ENCODE peak calls at places on chromosomes 6 and 20, in four cellular contexts. P is A549, K is vagina, D is heart right ventricle. Z is an unnamed sample.

GRCh38 chr6:116404706-116405105 is 34.0 kb downstream of the DSE start:
- DNase-seq in P (no peak), D (no peak), K (no peak), Z (no peak)

GRCh38 chr6:4912559-4912958 is 91.3 kb downstream of the RPP40 start:
- DNase-seq in P (no peak), K (no peak), D (no peak), Z (no peak)

GRCh38 chr20:31551581-31552081 is 37.4 kb downstream of the HM13 start:
- DNase-seq in K (no peak), D (no peak), P (no peak), Z (no peak)

GRCh38 chr6:170036916-170037315 is 254.0 kb downstream of the DLL1 start:
- DNase-seq in K (no peak), P (no peak), D (no peak), Z (no peak)

GRCh38 chr6:24255676-24256075 is 102.2 kb downstream of the DCDC2 start:
- DNase-seq in D (no peak), P (no peak), K (no peak), Z (no peak)

GRCh38 chr6:106223300-106223930 is 102.1 kb downstream of the ATG5 start:
- DNase-seq in K (no peak), D (peak; percentile 66), P (peak; percentile 76), Z (peak; percentile 29)

GRCh38 chr6:99093781-99094180 is 146.0 kb upstream of the FBXL4 start:
- DNase-seq in K (no peak), D (no peak), P (no peak), Z (no peak)

GRCh38 chr20:52569201-52569600 is 377.6 kb upstream of the ZFP64 start:
- DNase-seq in P (no peak), K (no peak), D (no peak), Z (no peak)

GRCh38 chr6:136037885-136038460 is 186.5 kb downstream of the PDE7B start:
- DNase-seq in P (no peak), D (peak; percentile 25), K (no peak), Z (no peak)

GRCh38 chr6:39361657-39362486 is 39.4 kb upstream of the KCNK16 start:
- DNase-seq in P (peak; percentile 51), K (no peak), D (peak; percentile 56), Z (peak; percentile 64)

GRCh38 chr6:156789081-156789943 is 12.1 kb downstream of the ARID1B start:
- DNase-seq in K (no peak), D (no peak), P (no peak), Z (no peak)

GRCh38 chr20:58131111-58131510 is 97.3 kb downstream of the ANKRD60 start:
- DNase-seq in K (no peak), P (no peak), D (peak; percentile 14), Z (no peak)

GRCh38 chr20:58129736-58130135 is 98.7 kb downstream of the ANKRD60 start:
- DNase-seq in P (no peak), D (no peak), K (no peak), Z (no peak)

GRCh38 chr20:58128635-58129625 is 99.5 kb downstream of the ANKRD60 start:
- DNase-seq in D (no peak), P (no peak), K (peak; percentile 85), Z (no peak)

GRCh38 chr20:58130574-58130973 is 97.9 kb downstream of the ANKRD60 start:
- DNase-seq in D (no peak), K (peak; percentile 90), P (no peak), Z (no peak)

GRCh38 chr20:58130156-58130555 is 98.3 kb downstream of the ANKRD60 start:
- DNase-seq in P (no peak), K (peak; percentile 81), D (no peak), Z (no peak)
- H3K27ac ChIP-seq in P (no peak overlapping the region), K (no peak overlapping the region), D (no peak overlapping the region), Z (no peak overlapping the region)

DNA sequence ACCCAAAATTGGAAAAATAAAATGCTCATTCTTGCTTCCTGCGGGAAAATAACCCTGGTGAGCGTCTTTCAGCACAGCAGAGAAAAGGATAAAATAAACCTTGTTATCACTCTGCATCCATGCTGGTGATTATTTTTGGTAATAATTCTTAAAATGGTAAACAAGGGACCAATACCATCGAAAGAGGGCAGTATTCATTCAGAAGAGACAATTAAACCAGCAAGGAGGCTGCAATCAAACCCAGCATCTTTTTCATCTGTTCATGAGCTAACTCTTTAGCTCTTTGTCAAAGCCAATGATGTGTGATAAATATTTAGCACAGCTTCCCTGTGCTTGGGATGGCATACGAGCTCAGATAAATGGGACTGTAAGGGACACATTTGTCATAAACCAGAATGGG is 34.3 kb downstream of the CDH26 start:
- DNase-seq in P (no peak), D (no peak), K (no peak), Z (peak; percentile 44)
- TF ChIP-seq CTCF in P (peak; percentile 19), D (no peak), K (no peak), Z (no peak)

DNA sequence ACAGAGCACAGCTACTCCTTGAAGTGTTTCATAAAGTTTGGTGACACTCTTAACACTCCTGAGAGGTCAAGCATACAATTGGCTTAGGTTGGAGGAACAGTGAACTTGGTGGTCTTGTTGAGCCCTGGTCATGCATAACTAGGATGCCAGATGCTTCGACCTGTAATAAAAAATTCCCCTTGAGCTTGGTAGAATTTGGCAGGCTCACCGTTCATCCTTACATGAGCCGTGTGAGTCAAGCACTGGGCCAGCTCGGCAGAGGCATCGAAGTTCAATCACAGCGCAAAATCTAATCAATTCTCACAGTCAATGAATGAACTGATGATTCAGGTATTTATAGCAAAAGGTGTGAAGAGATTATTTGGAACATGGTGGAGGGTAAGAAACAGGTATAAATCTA is 33.7 kb downstream of the CYP24A1 start:
- DNase-seq in K (no peak), P (no peak), D (no peak), Z (no peak)
- H3K27ac ChIP-seq in K (no peak overlapping the region), P (peak overlapping the region; percentile 75), D (no peak overlapping the region), Z (peak overlapping the region; percentile 56)

DNA sequence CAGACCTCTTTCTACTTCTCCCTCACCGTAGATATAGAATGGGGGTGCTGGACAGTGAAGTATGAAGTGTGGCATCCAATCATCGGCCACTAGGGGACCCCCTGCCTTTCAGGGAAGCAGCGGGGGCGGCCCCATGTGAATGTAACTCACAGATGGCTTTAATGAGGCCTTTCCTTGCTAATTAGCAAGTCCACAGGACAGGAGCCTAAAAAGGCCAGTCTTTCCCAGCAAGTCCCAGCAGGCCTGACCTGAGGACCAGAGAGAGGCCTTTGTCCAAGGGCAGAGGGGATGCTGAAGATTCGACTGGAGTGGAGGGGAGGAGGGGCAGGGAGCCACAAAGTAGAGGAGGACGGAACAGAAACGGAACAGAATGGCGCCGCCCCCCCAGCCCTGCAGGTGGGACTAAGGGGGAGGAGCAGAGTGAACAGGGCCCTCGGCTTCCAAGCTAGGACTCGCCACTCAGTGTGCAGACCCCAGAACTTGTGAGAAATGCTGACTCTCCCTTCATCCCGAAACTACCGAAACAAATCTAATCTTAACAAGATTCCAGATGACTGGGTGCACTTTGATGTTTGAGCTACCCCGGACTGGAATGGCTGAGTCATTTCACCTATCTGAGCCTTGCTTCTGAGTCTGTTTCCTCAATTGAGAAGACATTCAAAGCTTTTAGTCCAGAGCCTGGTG is 5.8 kb downstream of the C6orf132 start:
- DNase-seq in K (no peak), D (no peak), P (peak; percentile 62), Z (peak; percentile 88)
- TF ChIP-seq CTCF in K (no peak), D (no peak), P (peak; percentile 28), Z (no peak)

GRCh38 chr20:33531047-33531877 is 41.4 kb downstream of the CBFA2T2 start:
- DNase-seq in D (no peak), P (no peak), K (no peak), Z (no peak)

GRCh38 chr20:33537608-33538007 is 47.7 kb downstream of the CBFA2T2 start:
- DNase-seq in P (no peak), K (no peak), D (no peak), Z (no peak)

GRCh38 chr20:33532753-33533459 is 43.0 kb downstream of the CBFA2T2 start:
- DNase-seq in P (no peak), D (no peak), K (no peak), Z (no peak)
- H3K27ac ChIP-seq in P (no peak overlapping the region), D (no peak overlapping the region), K (no peak overlapping the region), Z (no peak overlapping the region)

GRCh38 chr6:8170245-8170644 is 67.9 kb upstream of the EEF1E1 start:
- DNase-seq in D (no peak), K (no peak), P (peak; percentile 11), Z (no peak)

GRCh38 chr6:8174571-8174970 is 72.2 kb upstream of the EEF1E1 start:
- DNase-seq in D (no peak), K (no peak), P (no peak), Z (peak; percentile 14)

GRCh38 chr6:8170754-8171153 is 68.4 kb upstream of the EEF1E1 start:
- DNase-seq in P (no peak), D (no peak), K (no peak), Z (no peak)

GRCh38 chr6:8175046-8175777 is 72.9 kb upstream of the EEF1E1 start:
- DNase-seq in P (no peak), K (no peak), D (no peak), Z (peak; percentile 15)

GRCh38 chr6:8172510-8172909 is 70.2 kb upstream of the EEF1E1 start:
- DNase-seq in P (no peak), K (no peak), D (no peak), Z (no peak)
- TF ChIP-seq CTCF in P (no peak), K (no peak), D (no peak), Z (no peak)

DNA sequence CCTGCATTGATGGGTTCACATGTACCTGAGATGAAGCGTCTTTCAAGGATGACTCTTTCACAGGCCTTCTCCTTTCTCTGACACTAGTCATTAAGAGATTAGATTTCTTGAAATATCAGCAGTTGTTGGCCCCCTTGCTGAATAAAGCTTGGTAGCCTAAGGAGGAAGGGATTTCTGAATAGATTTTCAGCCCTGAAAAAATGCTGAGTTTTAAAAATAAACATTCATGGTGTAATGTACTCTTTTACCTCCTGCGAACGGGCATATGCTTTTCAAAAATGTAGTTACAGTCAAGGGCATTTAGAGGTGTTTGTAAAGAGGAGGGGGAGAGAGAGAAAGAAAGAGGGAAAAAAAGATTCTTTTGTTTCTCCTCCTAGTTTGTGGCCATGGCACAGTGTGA is 222.7 kb downstream of the SOX4 start:
- DNase-seq in P (no peak), D (no peak), K (no peak), Z (no peak)
- H3K27ac ChIP-seq in P (no peak overlapping the region), D (no peak overlapping the region), K (no peak overlapping the region), Z (no peak overlapping the region)

DNA sequence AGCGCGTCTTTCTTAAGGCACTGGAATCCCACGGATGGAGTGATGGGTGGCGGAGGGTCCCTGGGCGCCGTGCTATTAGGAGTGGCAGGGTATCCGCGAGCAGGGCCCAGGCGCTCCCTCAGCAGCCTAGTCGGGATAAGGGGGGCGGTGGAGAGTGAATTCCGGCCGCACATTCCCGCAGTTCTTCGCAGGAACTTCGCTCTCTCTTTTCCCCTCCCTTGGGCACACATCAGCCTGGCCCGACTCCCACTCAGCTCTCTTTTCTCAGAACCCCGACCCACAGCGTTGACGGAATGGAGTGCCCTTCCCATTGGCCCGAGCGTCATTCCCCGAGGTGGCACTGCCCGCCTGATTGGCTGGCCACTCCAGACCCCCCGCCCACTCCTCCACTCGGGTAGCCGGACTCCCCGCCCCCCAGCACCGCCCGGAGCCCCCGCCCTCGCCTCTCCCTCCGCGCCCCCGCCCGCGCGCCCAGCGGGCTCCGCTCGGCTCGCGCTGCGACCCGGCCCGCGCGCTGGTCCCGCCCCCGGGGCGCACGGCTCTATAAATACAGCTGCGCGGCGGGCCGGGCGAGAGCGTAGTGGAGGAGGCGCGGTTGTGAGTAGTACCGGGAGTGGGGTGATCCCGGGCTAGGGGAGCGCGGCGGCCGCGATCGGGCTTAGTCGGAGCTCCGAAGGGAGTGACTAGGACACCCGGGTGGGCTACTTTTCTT is at the start of gene ID4:
- DNase-seq in P (peak; percentile 80), K (no peak), D (peak; percentile 93), Z (no peak)
- TF ChIP-seq CTCF in P (no peak), K (no peak), D (no peak), Z (no peak)

Z was measured in RWPE1.